ENCODE peak calls at places on chromosome 1, in seven cellular contexts. M is CD4-positive, alpha-beta memory T cell; F is adrenal gland; H is fibroblast of mammary gland; R is GM12865; Y is sigmoid colon; K is psoas muscle. B is an unnamed sample.

GRCh38 chr1:183585038-183585437 is 5.2 kb downstream of the NCF2 start:
- DNase-seq in H (no peak), K (no peak), M (no peak), Y (peak), F (no peak), R (peak), B (no peak)

GRCh38 chr1:55051169-55051568 is 11.8 kb downstream of the PCSK9 start:
- DNase-seq in K (no peak), R (no peak), Y (no peak), M (no peak), H (no peak), F (no peak), B (no peak)

GRCh38 chr1:46996659-46997281 is 26.7 kb upstream of the CYP4X1 start:
- DNase-seq in R (no peak), K (no peak), F (no peak), Y (no peak), H (peak), M (no peak), B (no peak)

GRCh38 chr1:8598783-8599182 is 218.7 kb downstream of the RERE start:
- DNase-seq in Y (no peak), F (no peak), R (no peak), K (no peak), M (no peak), H (no peak), B (no peak)

GRCh38 chr1:200029624-200030074 is 2.1 kb downstream of the NR5A2 start:
- DNase-seq in F (no peak), M (no peak), R (no peak), K (no peak), Y (no peak), H (no peak), B (no peak)

GRCh38 chr1:42950146-42950480 is 8.6 kb downstream of the SLC2A1 start:
- DNase-seq in H (peak), R (no peak), M (no peak), K (no peak), Y (no peak), F (no peak), B (no peak)

GRCh38 chr1:233904979-233905415 is 521 bp downstream of the SLC35F3 start:
- DNase-seq in M (no peak), K (peak), F (no peak), R (no peak), Y (no peak), H (no peak), B (no peak)

GRCh38 chr1:47650606-47651005 is 212.8 kb downstream of the FOXD2 start:
- DNase-seq in Y (peak), M (no peak), R (no peak), K (no peak), F (no peak), H (no peak), B (no peak)

GRCh38 chr1:61255324-61255703 is 173.0 kb downstream of the NFIA start:
- DNase-seq in M (no peak), F (no peak), H (peak), R (no peak), K (no peak), Y (no peak), B (no peak)

GRCh38 chr1:169196566-169196965 is 90.1 kb downstream of the ATP1B1 start:
- DNase-seq in R (no peak), M (no peak), H (no peak), F (no peak), Y (no peak), K (no peak), B (no peak)

GRCh38 chr1:159532922-159533321 is 2.9 kb downstream of the OR10J5 start:
- DNase-seq in H (peak), M (no peak), K (no peak), F (no peak), Y (no peak), R (no peak), B (no peak)

GRCh38 chr1:119768778-119769177 is at the start of gene HMGCS2:
- DNase-seq in M (no peak), R (no peak), Y (no peak), F (no peak), K (no peak), H (no peak), B (no peak)

GRCh38 chr1:171738921-171739320 is 2.9 kb downstream of the VAMP4 start:
- DNase-seq in F (no peak), K (no peak), Y (no peak), M (no peak), R (no peak), H (peak), B (no peak)

GRCh38 chr1:8598060-8598724 is 219.2 kb downstream of the RERE start:
- DNase-seq in F (peak), H (peak), R (no peak), M (no peak), Y (peak), K (no peak), B (peak)

GRCh38 chr1:43532716-43533115 is 2.0 kb downstream of the PTPRF start:
- DNase-seq in R (no peak), M (no peak), K (no peak), F (no peak), H (no peak), Y (no peak), B (no peak)

GRCh38 chr1:204841798-204842197 is 28.9 kb upstream of the NFASC start:
- DNase-seq in F (no peak), H (no peak), R (peak), Y (no peak), K (no peak), M (no peak), B (no peak)

GRCh38 chr1:65209005-65209885 is 61.2 kb downstream of the AK4 start:
- DNase-seq in Y (no peak), R (peak), H (peak), F (peak), M (peak), K (no peak), B (no peak)

GRCh38 chr1:178704833-178705232 is 20.2 kb upstream of the RALGPS2 start:
- DNase-seq in Y (no peak), R (no peak), M (no peak), F (no peak), H (no peak), K (no peak), B (no peak)

GRCh38 chr1:204079608-204079999 is 6.7 kb downstream of the SOX13 start:
- DNase-seq in M (no peak), F (no peak), Y (peak), R (no peak), K (no peak), H (no peak), B (no peak)

GRCh38 chr1:220432408-220432807 is 95.5 kb upstream of the MARK1 start:
- DNase-seq in F (no peak), M (no peak), K (no peak), Y (no peak), R (no peak), H (peak), B (no peak)

GRCh38 chr1:2949966-2950925 is 71.0 kb upstream of the ACTRT2 start:
- DNase-seq in H (no peak), R (no peak), Y (peak), F (no peak), M (no peak), K (no peak), B (no peak)

GRCh38 chr1:2247760-2248126 is 19.6 kb downstream of the SKI start:
- DNase-seq in R (peak), K (peak), F (no peak), M (no peak), H (no peak), Y (no peak), B (no peak)

GRCh38 chr1:100440075-100440809 is 87.9 kb downstream of the CDC14A start:
- DNase-seq in F (no peak), Y (no peak), K (no peak), R (peak), H (no peak), M (peak), B (no peak)

GRCh38 chr1:179550753-179551682 is 24.7 kb downstream of the NPHS2 start:
- DNase-seq in Y (no peak), M (no peak), F (no peak), H (peak), K (no peak), R (peak), B (peak)

GRCh38 chr1:161987872-161988271 is 35.8 kb downstream of the OLFML2B start:
- DNase-seq in K (no peak), H (no peak), R (no peak), Y (peak), F (no peak), M (no peak), B (no peak)

GRCh38 chr1:204983881-204984280 is 59.1 kb upstream of the CNTN2 start:
- DNase-seq in F (no peak), H (no peak), R (no peak), Y (no peak), M (no peak), K (no peak), B (no peak)

GRCh38 chr1:211261229-211261628 is 2.1 kb downstream of the RCOR3 start:
- DNase-seq in M (no peak), F (no peak), R (no peak), K (no peak), H (no peak), Y (no peak), B (no peak)

DNA sequence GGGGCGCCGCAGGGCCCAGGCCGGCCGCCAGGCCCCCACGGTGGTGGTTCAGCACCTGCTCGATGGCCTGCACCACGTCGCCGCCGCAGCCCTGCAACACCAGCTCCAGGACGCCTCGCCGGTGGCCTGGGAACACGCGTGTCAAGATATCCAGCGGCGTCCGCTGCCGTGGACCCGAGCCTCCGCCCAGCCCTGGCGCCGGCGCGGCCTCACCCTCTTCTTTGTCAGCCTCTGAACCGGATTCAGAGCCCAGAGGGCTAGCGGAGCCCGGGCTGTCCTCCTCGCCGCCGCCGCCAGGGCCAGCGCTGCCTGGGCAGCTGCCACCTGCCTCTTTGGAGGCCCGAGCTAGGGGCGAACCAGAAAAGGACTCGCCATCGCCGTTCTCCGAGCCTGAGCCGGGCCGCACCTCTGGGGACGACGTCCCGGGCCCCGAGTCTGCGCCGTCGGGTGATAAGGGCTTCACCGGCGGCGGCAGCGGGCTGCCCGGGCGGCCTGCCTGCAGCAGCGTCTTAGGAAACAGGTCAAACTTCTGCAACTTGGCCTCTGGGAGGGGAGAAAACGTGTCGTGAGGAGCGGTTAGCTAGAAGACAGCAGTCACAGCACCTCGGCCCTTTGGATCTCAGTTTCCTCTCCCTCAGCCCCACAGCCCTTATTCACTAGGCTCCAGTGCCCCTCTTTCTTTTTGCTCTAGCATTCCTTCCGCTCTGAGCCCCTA is 3.9 kb downstream of the DMRTA2 start:
- DNase-seq in M (no peak), K (no peak), H (no peak), R (no peak), Y (no peak), F (no peak), B (no peak)
- H3K4me3 ChIP-seq in M (no peak), K (peak), H (no peak), R (no peak), Y (peak), F (no peak), B (no peak)

GRCh38 chr1:23793861-23794731 is 3.2 kb downstream of the LYPLA2 start:
- DNase-seq in R (no peak), Y (peak), K (no peak), M (no peak), F (no peak), H (no peak), B (no peak)

GRCh38 chr1:23790696-23791433 is at the start of gene LYPLA2:
- DNase-seq in K (peak), M (peak), Y (peak), H (peak), R (peak), F (peak), B (peak)

GRCh38 chr1:23791434-23792047 is 596 bp downstream of the LYPLA2 start:
- DNase-seq in Y (peak), H (no peak), M (peak), R (peak), F (peak), K (no peak), B (no peak)

GRCh38 chr1:23792151-23792945 is 1.4 kb downstream of the LYPLA2 start:
- DNase-seq in F (peak), Y (no peak), R (no peak), K (no peak), M (no peak), H (no peak), B (no peak)

GRCh38 chr1:23793018-23793781 is 2.3 kb downstream of the LYPLA2 start:
- DNase-seq in H (peak), K (no peak), F (peak), Y (no peak), R (no peak), M (peak), B (no peak)
- H3K4me3 ChIP-seq in H (no peak), K (no peak), F (no peak), Y (no peak), R (no peak), M (no peak), B (no peak)

GRCh38 chr1:90720137-90720636 is 3.1 kb upstream of the BARHL2 start:
- DNase-seq in M (no peak), H (no peak), F (no peak), K (no peak), R (no peak), Y (no peak), B (no peak)

GRCh38 chr1:90717665-90718410 is 736 bp upstream of the BARHL2 start:
- DNase-seq in R (no peak), K (no peak), Y (no peak), H (peak), M (no peak), F (no peak), B (no peak)

GRCh38 chr1:90717356-90717664 is 208 bp upstream of the BARHL2 start:
- DNase-seq in R (no peak), K (no peak), Y (no peak), F (no peak), M (no peak), H (no peak), B (no peak)

GRCh38 chr1:90719321-90720136 is 2.4 kb upstream of the BARHL2 start:
- DNase-seq in K (no peak), R (no peak), Y (no peak), M (no peak), H (no peak), F (no peak), B (no peak)

DNA sequence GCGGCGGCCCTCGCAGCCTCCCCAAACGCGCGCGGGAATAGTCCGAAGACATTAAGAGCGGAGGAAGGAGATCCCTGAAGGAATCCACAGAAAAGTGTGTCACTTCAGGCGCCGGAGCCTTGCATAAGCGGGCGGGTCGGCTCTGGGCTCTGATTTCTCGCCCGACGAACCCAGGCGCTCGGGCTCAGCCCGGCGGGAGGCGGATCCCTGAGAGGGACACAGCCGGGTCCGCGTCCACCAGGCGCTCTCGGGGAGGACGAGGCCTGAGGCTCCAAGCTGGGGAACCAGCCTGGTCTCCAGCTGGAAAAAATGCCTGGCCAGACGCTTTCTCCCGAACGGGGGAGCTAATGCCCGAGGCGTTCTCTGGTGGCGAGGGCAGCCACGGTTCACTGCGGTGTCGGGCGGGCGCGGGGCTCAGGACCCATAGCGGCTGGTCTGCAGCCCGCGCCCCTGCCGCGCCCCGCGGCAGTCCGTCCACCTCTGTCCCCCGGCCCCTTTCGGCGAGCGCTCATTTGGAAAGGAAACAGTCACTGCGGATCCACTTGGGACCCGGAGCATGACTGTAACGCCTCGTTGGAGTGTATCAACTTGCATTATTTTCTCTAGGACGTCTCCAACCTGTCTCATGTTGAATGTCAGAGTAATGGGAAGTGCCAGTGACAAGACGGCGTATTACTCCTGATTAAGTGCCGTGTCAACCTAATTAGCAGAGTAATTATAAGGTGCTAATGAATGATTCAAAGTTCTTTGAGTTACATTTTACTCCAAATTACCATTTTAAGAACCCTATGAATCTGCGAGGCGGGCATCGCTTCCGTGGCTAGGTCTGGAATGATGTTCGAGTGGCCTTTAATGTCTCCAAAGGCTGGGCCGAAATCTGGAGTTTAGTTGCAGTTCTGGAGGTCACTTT is 1.6 kb upstream of the BARHL2 start:
- DNase-seq in H (no peak), Y (no peak), F (no peak), K (no peak), R (no peak), M (no peak), B (no peak)
- H3K4me3 ChIP-seq in H (peak), Y (peak), F (no peak), K (peak), R (no peak), M (no peak), B (peak)

GRCh38 chr1:39958801-39959200 is 3.9 kb downstream of the MFSD2A start:
- DNase-seq in H (no peak), M (no peak), F (no peak), R (no peak), Y (no peak), K (no peak), B (no peak)

GRCh38 chr1:39959651-39960333 is 4.8 kb downstream of the MFSD2A start:
- DNase-seq in Y (no peak), R (no peak), K (no peak), F (no peak), M (no peak), H (no peak), B (no peak)

GRCh38 chr1:39955547-39956539 is 898 bp downstream of the MFSD2A start:
- DNase-seq in K (no peak), R (peak), F (no peak), M (peak), H (peak), Y (no peak), B (no peak)

GRCh38 chr1:39954870-39955546 is at the start of gene MFSD2A:
- DNase-seq in H (peak), F (peak), M (peak), Y (peak), K (peak), R (peak), B (peak)

GRCh38 chr1:39957299-39958020 is 2.5 kb downstream of the MFSD2A start:
- DNase-seq in H (peak), K (no peak), Y (no peak), R (no peak), M (no peak), F (no peak), B (no peak)
- H3K4me3 ChIP-seq in H (no peak), K (no peak), Y (no peak), R (peak), M (no peak), F (no peak), B (no peak)

DNA sequence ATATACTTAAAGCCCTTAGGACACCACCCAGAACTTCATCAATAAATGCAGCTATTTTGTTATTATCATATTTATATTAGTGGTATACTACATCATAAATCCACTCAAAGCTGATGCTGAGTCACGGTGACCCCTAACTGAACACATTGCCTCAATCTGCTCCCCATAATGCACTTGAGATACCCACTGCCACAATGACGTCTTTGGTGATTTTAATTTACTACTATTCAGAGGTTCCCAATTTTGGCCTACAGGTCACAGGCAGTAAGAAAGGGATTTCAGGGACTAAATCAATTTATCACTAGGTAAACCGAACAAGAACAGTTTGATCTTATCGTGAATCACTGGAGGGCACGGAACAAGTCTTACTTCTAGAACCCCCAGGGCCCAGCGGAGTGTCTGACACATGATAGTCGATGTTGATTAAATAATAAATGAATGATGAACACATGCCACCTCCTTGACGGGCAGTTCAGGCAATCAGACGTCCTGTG is 482 bp upstream of the CHD1L start:
- DNase-seq in H (peak), K (no peak), F (no peak), R (no peak), M (no peak), Y (no peak), B (no peak)
- H3K4me3 ChIP-seq in H (peak), K (peak), F (peak), R (peak), M (peak), Y (peak), B (peak)

GRCh38 chr1:41484881-41485280 is 398 bp upstream of the EDN2 start:
- DNase-seq in K (no peak), Y (no peak), M (no peak), F (peak), H (no peak), R (no peak), B (no peak)
- H3K4me3 ChIP-seq in K (no peak), Y (no peak), M (no peak), F (no peak), H (no peak), R (no peak), B (no peak)